ENCODE peak calls at places on chromosomes 12 and 14, in nine cellular contexts. R is aorta, G is SK-N-SH, W is cardiac muscle cell, H is GM23248, V is H9, I is tibial nerve, P is left lung, C is adrenal gland. K is an unnamed sample. For H3K27me3, the result is how much of the 10 kb centered on the place peaks cover.

GRCh38 chr12:45615268-45615667 is 114.2 kb upstream of the ARID2 start:
- DNase-seq in R (no peak), G (peak), W (no peak), H (peak), V (no peak), I (no peak), P (no peak), C (no peak), K (peak)

GRCh38 chr12:49357099-49357678 is 10.1 kb upstream of the SPATS2 start:
- DNase-seq in R (no peak), G (peak), W (no peak), H (peak), V (no peak), I (no peak), P (no peak), C (no peak), K (no peak)

GRCh38 chr14:33307691-33308369 is 369.2 kb downstream of the NPAS3 start:
- DNase-seq in R (no peak), G (peak), W (no peak), H (peak), V (no peak), I (peak), P (no peak), C (peak), K (no peak)

GRCh38 chr12:67937822-67938221 is 51.4 kb upstream of the IFNG-AS1 start:
- DNase-seq in R (no peak), G (no peak), W (no peak), H (no peak), V (no peak), I (no peak), P (no peak), C (no peak), K (no peak)

GRCh38 chr12:124506145-124506831 is 61.1 kb downstream of the NCOR2 start:
- DNase-seq in R (peak), G (peak), W (no peak), H (peak), V (peak), I (peak), P (peak), C (peak), K (no peak)

GRCh38 chr12:124625867-124626675 is 58.7 kb upstream of the NCOR2 start:
- DNase-seq in R (peak), G (no peak), W (no peak), H (peak), V (no peak), I (peak), P (peak), C (peak), K (peak)

GRCh38 chr14:51929920-51930682 is 59.2 kb upstream of the RTRAF start:
- DNase-seq in R (no peak), G (no peak), W (no peak), H (no peak), V (no peak), I (no peak), P (no peak), C (no peak), K (no peak)

GRCh38 chr12:104006929-104007328 is 41.3 kb downstream of the TDG start:
- DNase-seq in R (no peak), G (no peak), W (no peak), H (peak), V (no peak), I (no peak), P (no peak), C (no peak), K (no peak)

GRCh38 chr14:72888202-72888601 is 5.7 kb downstream of the DPF3 start:
- DNase-seq in R (no peak), G (no peak), W (no peak), H (no peak), V (no peak), I (no peak), P (no peak), C (no peak), K (no peak)

GRCh38 chr12:116053479-116054195 is 223.9 kb downstream of the MED13L start:
- DNase-seq in R (peak), G (no peak), W (no peak), H (peak), V (no peak), I (no peak), P (no peak), C (peak), K (no peak)

GRCh38 chr12:76030378-76031080 is 1.0 kb downstream of the PHLDA1 start:
- DNase-seq in R (peak), G (peak), W (peak), H (peak), V (no peak), I (no peak), P (peak), C (peak), K (peak)

GRCh38 chr14:99512571-99513182 is 31.5 kb downstream of the CCNK start:
- DNase-seq in R (no peak), G (peak), W (no peak), H (no peak), V (no peak), I (peak), P (peak), C (peak), K (no peak)

GRCh38 chr12:57993030-57993429 is 51.7 kb downstream of the ATP23 start:
- DNase-seq in R (no peak), G (no peak), W (no peak), H (peak), V (no peak), I (no peak), P (no peak), C (no peak), K (no peak)

GRCh38 chr12:72025524-72025923 is 86.9 kb downstream of the TPH2 start:
- DNase-seq in R (no peak), G (no peak), W (no peak), H (no peak), V (no peak), I (no peak), P (no peak), C (no peak), K (no peak)

GRCh38 chr14:88901991-88902390 is 77.5 kb downstream of the TTC8 start:
- DNase-seq in R (no peak), G (no peak), W (no peak), H (no peak), V (no peak), I (no peak), P (no peak), C (no peak), K (no peak)

GRCh38 chr14:106044949-106045596 is 518.7 kb downstream of the TMEM121 start:
- DNase-seq in R (peak), G (peak), W (no peak), H (peak), V (no peak), I (no peak), P (peak), C (no peak), K (peak)

GRCh38 chr12:53596920-53597363 is 29.2 kb downstream of the ATF7 start:
- DNase-seq in R (no peak), G (no peak), W (peak), H (peak), V (no peak), I (no peak), P (no peak), C (no peak), K (no peak)

GRCh38 chr14:99628832-99629618 is 15.9 kb upstream of the HHIPL1 start:
- DNase-seq in R (peak), G (peak), W (peak), H (peak), V (peak), I (peak), P (peak), C (peak), K (peak)

GRCh38 chr14:70706177-70706576 is 64.5 kb downstream of the TTC9 start:
- DNase-seq in R (no peak), G (no peak), W (peak), H (no peak), V (no peak), I (no peak), P (no peak), C (no peak), K (no peak)

GRCh38 chr14:65179918-65180724 is 77.8 kb upstream of the MAX start:
- DNase-seq in R (peak), G (no peak), W (no peak), H (peak), V (no peak), I (no peak), P (no peak), C (peak), K (peak)

GRCh38 chr12:78028426-78028825 is 197.7 kb downstream of the NAV3 start:
- DNase-seq in R (no peak), G (no peak), W (no peak), H (no peak), V (no peak), I (no peak), P (no peak), C (no peak), K (no peak)

GRCh38 chr12:24363177-24363754 is 413.8 kb upstream of the SOX5 start:
- DNase-seq in R (no peak), G (peak), W (peak), H (no peak), V (no peak), I (no peak), P (peak), C (no peak), K (peak)

GRCh38 chr14:93049295-93049694 is 66.4 kb downstream of the ITPK1 start:
- DNase-seq in R (no peak), G (no peak), W (no peak), H (no peak), V (no peak), I (no peak), P (peak), C (no peak), K (no peak)

GRCh38 chr14:51730674-51731073 is 79.0 kb downstream of the FRMD6 start:
- DNase-seq in R (no peak), G (no peak), W (no peak), H (peak), V (no peak), I (no peak), P (no peak), C (no peak), K (no peak)

GRCh38 chr14:52051861-52052260 is 17.0 kb downstream of the NID2 start:
- DNase-seq in R (no peak), G (no peak), W (no peak), H (peak), V (no peak), I (no peak), P (no peak), C (no peak), K (no peak)

GRCh38 chr12:63882844-63883243 is 38.3 kb downstream of the SRGAP1 start:
- DNase-seq in R (no peak), G (peak), W (peak), H (no peak), V (peak), I (no peak), P (no peak), C (no peak), K (peak)

GRCh38 chr12:49478949-49479664 is 59.7 kb upstream of the KCNH3 start:
- DNase-seq in R (no peak), G (no peak), W (peak), H (no peak), V (peak), I (no peak), P (no peak), C (no peak), K (peak)

GRCh38 chr14:55316528-55316927 is 45.3 kb downstream of the FBXO34 start:
- DNase-seq in R (no peak), G (no peak), W (no peak), H (no peak), V (no peak), I (no peak), P (no peak), C (no peak), K (no peak)

GRCh38 chr12:3065300-3065699 is 11.9 kb upstream of the TSPAN9 start:
- DNase-seq in R (no peak), G (no peak), W (no peak), H (no peak), V (no peak), I (no peak), P (no peak), C (no peak), K (no peak)
- H3K27me3 ChIP-seq in R (under half), G (under half), W (under half), H (under half), V (under half), I (under half), P (under half), C (under half), K (under half)

GRCh38 chr14:79281244-79282199 is 929.8 kb downstream of the DIO2 start:
- DNase-seq in R (no peak), G (no peak), W (peak), H (no peak), V (no peak), I (no peak), P (no peak), C (no peak), K (no peak)

GRCh38 chr14:79279645-79280399 is 931.5 kb downstream of the DIO2 start:
- DNase-seq in R (no peak), G (peak), W (peak), H (peak), V (peak), I (no peak), P (peak), C (no peak), K (no peak)

GRCh38 chr14:79278286-79278797 is 933.0 kb downstream of the DIO2 start:
- DNase-seq in R (no peak), G (peak), W (no peak), H (no peak), V (peak), I (no peak), P (peak), C (no peak), K (no peak)

GRCh38 chr14:79278798-79279644 is 932.3 kb downstream of the DIO2 start:
- DNase-seq in R (peak), G (peak), W (peak), H (peak), V (peak), I (peak), P (peak), C (peak), K (peak)

GRCh38 chr14:79280400-79280670 is 931.0 kb downstream of the DIO2 start:
- DNase-seq in R (no peak), G (no peak), W (no peak), H (no peak), V (no peak), I (no peak), P (no peak), C (no peak), K (no peak)
- H3K27me3 ChIP-seq in R (under half), G (under half), W (under half), H (under half), V (under half), I (under half), P (half or more), C (under half), K (under half)

DNA sequence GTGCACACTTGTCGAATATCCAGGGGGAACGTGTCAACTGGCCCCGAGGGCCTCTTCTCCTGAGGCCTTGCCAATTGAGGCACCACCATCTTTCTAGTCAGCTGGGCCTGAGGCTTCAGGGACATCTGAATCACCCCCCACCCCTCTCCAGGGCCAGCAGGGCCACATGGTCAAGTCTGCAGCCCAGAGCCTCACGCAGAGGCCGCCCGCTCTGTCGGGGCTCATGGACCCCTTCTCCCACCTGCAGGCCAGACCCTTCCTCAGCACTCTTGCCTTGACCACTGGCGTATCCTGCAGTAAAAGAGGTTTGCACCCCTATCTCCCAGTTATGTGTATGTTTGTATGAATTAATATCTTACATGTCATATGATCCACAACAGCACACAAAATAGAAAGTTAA is 182.3 kb downstream of the CALM1 start:
- DNase-seq in R (no peak), G (no peak), W (no peak), H (no peak), V (no peak), I (no peak), P (peak), C (no peak), K (no peak)
- H3K27me3 ChIP-seq in R (under half), G (under half), W (under half), H (under half), V (under half), I (under half), P (under half), C (under half), K (under half)

GRCh38 chr12:106582661-106583577 is at the start of gene RFX4:
- DNase-seq in R (no peak), G (peak), W (no peak), H (no peak), V (peak), I (no peak), P (no peak), C (no peak), K (no peak)
- H3K27me3 ChIP-seq in R (under half), G (half or more), W (half or more), H (half or more), V (half or more), I (under half), P (half or more), C (half or more), K (under half)

GRCh38 chr14:57863471-57863870 is 2.4 kb downstream of the SLC35F4 start:
- DNase-seq in R (no peak), G (no peak), W (no peak), H (no peak), V (no peak), I (no peak), P (no peak), C (no peak), K (no peak)

GRCh38 chr14:57865066-57865449 is 834 bp downstream of the SLC35F4 start:
- DNase-seq in R (no peak), G (peak), W (no peak), H (no peak), V (no peak), I (no peak), P (peak), C (no peak), K (no peak)

GRCh38 chr14:57869530-57870088 is 3.7 kb upstream of the SLC35F4 start:
- DNase-seq in R (no peak), G (no peak), W (no peak), H (no peak), V (no peak), I (no peak), P (no peak), C (no peak), K (no peak)

GRCh38 chr14:57865450-57866198 is at the start of gene SLC35F4:
- DNase-seq in R (peak), G (peak), W (peak), H (peak), V (peak), I (no peak), P (peak), C (no peak), K (no peak)

GRCh38 chr14:57866199-57866755 is 385 bp upstream of the SLC35F4 start:
- DNase-seq in R (no peak), G (no peak), W (no peak), H (no peak), V (no peak), I (no peak), P (peak), C (no peak), K (no peak)
- H3K27me3 ChIP-seq in R (under half), G (under half), W (half or more), H (half or more), V (under half), I (under half), P (half or more), C (under half), K (under half)

DNA sequence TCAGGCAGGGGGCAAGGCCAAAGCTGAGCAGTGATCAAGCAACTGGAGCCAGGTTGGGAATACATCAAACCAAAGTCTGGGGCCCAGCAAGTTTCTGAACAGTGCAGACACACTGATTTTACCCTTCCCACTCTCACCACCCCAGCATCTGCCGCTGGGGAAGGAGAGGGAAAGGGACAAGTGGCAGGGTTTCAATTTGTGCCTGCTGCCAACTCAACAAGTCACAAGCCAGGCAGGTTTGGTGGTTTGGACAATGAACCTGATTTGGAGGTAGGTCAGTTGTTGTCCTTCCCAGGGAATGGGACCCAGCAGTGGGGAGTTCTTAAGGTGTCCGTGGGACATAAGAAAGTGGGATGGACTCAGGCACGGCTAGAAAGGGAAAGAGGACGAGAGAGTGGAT is 151.9 kb upstream of the NOS1 start:
- DNase-seq in R (no peak), G (no peak), W (no peak), H (no peak), V (no peak), I (no peak), P (no peak), C (no peak), K (no peak)
- H3K27me3 ChIP-seq in R (under half), G (under half), W (under half), H (under half), V (under half), I (under half), P (under half), C (under half), K (under half)